ENCODE peak calls at places on chromosomes 12 and 14, in four cellular contexts. Q is Panc1; U is tibial nerve; J is CD8-positive, alpha-beta memory T cell. W is an unnamed sample.

GRCh38 chr14:72451081-72451972 is 442.6 kb downstream of the DPF3 start:
- DNase-seq in U (no peak), Q (no peak), J (peak; percentile 29), W (peak; percentile 42)

GRCh38 chr12:66944365-66944764 is 265.5 kb upstream of the GRIP1 start:
- DNase-seq in U (no peak), J (no peak), Q (no peak), W (no peak)

GRCh38 chr12:13749380-13749779 is 232.0 kb downstream of the GRIN2B start:
- DNase-seq in Q (no peak), U (no peak), J (no peak), W (no peak)

GRCh38 chr14:24634158-24634557 is at the start of gene GZMB:
- DNase-seq in J (peak; percentile 63), U (no peak), Q (no peak), W (no peak)

GRCh38 chr14:61569783-61570182 is 125.5 kb upstream of the HIF1A start:
- DNase-seq in J (no peak), U (peak; percentile 47), Q (no peak), W (peak; percentile 91)

GRCh38 chr12:103848132-103848531 is 7.1 kb upstream of the NT5DC3 start:
- DNase-seq in U (no peak), J (no peak), Q (no peak), W (no peak)

GRCh38 chr14:40280652-40281051 is 848.4 kb upstream of the FBXO33 start:
- DNase-seq in J (no peak), U (no peak), Q (no peak), W (no peak)

GRCh38 chr12:84362552-84362897 is 550.1 kb downstream of the SLC6A15 start:
- DNase-seq in J (no peak), U (no peak), Q (no peak), W (no peak)

GRCh38 chr12:109510196-109510595 is 32.8 kb downstream of the UBE3B start:
- DNase-seq in U (no peak), Q (no peak), J (no peak), W (no peak)

GRCh38 chr14:93231129-93231979 is 24.3 kb downstream of the UBR7 start:
- DNase-seq in U (no peak), J (no peak), Q (no peak), W (no peak)

GRCh38 chr14:23171251-23171975 is 12.0 kb downstream of the SLC7A8 start:
- DNase-seq in Q (no peak), J (no peak), U (no peak), W (no peak)

GRCh38 chr14:75570797-75571196 is 7.6 kb upstream of the FLVCR2 start:
- DNase-seq in Q (no peak), J (no peak), U (no peak), W (no peak)

GRCh38 chr14:53715390-53715730 is 241.3 kb downstream of the BMP4 start:
- DNase-seq in J (no peak), Q (no peak), U (no peak), W (peak; percentile 65)

GRCh38 chr12:109963743-109964429 is 32.3 kb downstream of the GIT2 start:
- DNase-seq in Q (no peak), U (no peak), J (no peak), W (no peak)

GRCh38 chr12:105352940-105353635 is 22.6 kb downstream of the C12orf75 start:
- DNase-seq in J (no peak), U (no peak), Q (no peak), W (no peak)

GRCh38 chr12:44317651-44318126 is 481.8 kb downstream of the TMEM117 start:
- DNase-seq in U (no peak), Q (peak; percentile 28), J (no peak), W (no peak)

GRCh38 chr12:102592134-102592533 is 111.8 kb upstream of the IGF1 start:
- DNase-seq in U (no peak), Q (no peak), J (no peak), W (no peak)

GRCh38 chr12:3075315-3075714 is 1.9 kb upstream of the TSPAN9 start:
- DNase-seq in J (no peak), U (no peak), Q (no peak), W (no peak)

GRCh38 chr14:100737526-100737925 is 10.8 kb downstream of the DLK1 start:
- DNase-seq in U (no peak), J (no peak), Q (no peak), W (no peak)

GRCh38 chr14:103695331-103696026 is 19.8 kb downstream of the XRCC3 start:
- DNase-seq in J (no peak), Q (no peak), U (no peak), W (no peak)

GRCh38 chr12:106428379-106428778 is 70.8 kb downstream of the POLR3B start:
- DNase-seq in J (no peak), Q (no peak), U (peak; percentile 17), W (no peak)

GRCh38 chr14:81303258-81303935 is 82.6 kb upstream of the GTF2A1 start:
- DNase-seq in Q (no peak), U (no peak), J (no peak), W (peak; percentile 41)

DNA sequence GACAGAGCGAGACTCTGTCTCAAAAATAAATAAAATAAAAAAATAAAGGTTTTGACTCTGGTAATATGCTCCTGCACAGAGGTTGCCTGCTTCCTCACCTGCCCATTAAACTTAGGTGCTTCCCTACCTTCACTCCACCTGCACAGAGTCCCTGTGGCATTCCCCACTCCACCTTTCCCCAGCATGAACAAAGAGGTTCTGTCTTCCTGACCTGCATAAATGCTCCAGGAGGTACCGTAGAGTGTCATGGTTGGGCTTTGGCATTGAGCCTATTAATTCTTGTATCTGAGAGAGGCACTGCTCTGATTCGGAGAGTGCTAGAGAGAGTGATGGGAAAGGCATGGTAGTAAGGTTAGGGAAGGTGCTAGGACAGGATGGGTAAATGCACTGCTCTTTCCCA is 6.3 kb downstream of the ARHGAP9 start:
- DNase-seq in Q (no peak), U (no peak), J (no peak), W (no peak)
- H3K27me3 ChIP-seq in Q (peaks cover 2% of the 10 kb centered on the region), U (peaks cover 3% of the 10 kb centered on the region), J (no peaks in the 10 kb centered on the region), W (peaks cover 68% of the 10 kb centered on the region)

DNA sequence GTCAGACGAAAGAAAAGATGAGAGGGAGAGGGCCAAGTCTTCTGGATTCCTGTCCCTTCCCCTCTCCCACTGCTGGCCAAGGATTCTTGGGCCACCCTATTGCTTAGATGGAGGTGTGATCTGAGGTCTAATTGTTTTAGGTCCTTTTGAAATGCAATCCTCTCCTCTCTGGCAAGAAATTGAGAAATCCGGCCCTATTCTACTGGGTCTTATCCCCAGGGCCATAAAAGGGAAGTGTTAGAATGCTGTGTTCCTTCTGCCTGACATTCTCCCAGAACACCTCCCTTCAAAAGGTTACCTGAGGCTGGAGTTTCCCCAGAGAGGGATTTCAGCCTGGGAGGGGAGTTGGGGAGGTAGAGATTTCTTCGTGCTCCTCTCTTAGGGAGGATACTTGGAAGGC is 4.4 kb downstream of the WNT5B start:
- DNase-seq in J (no peak), Q (no peak), U (no peak), W (no peak)
- H3K27me3 ChIP-seq in J (peaks cover 23% of the 10 kb centered on the region), Q (no peaks in the 10 kb centered on the region), U (no peaks in the 10 kb centered on the region), W (peaks cover 19% of the 10 kb centered on the region)

GRCh38 chr12:53195516-53196420 is 11.3 kb downstream of the ITGB7 start:
- DNase-seq in U (no peak), J (no peak), Q (no peak), W (no peak)

GRCh38 chr12:53196486-53196885 is 10.6 kb downstream of the ITGB7 start:
- DNase-seq in Q (no peak), U (no peak), J (no peak), W (no peak)

GRCh38 chr12:53193040-53193439 is 12.3 kb upstream of the CSAD start:
- DNase-seq in U (no peak), J (no peak), Q (no peak), W (no peak)

GRCh38 chr12:53193953-53194716 is 12.9 kb downstream of the ITGB7 start:
- DNase-seq in Q (no peak), U (no peak), J (no peak), W (no peak)

DNA sequence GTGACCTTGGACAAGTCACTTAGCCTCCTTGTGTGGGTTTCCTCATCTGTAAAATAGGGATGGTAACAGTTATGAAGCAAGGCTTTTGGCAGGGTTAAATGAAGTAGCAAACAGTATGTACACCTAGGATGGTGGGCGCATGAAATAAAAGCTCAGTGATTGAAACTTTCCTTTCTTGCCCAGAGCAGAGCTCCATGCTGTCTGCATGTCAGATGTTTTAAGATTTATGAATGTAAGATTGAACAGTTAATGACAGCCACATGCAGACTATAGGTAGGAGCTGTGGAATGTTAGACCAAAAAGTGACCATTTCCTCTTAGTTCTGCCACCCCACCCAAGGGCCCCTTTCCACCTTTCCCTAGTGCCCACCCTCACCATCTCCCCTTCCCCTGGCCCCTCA is 12.1 kb downstream of the ITGB7 start:
- DNase-seq in U (no peak), Q (no peak), J (no peak), W (no peak)
- H3K27me3 ChIP-seq in U (no peaks in the 10 kb centered on the region), Q (no peaks in the 10 kb centered on the region), J (no peaks in the 10 kb centered on the region), W (peaks cover 3% of the 10 kb centered on the region)

GRCh38 chr12:49545815-49546214 is 7.0 kb downstream of the KCNH3 start:
- DNase-seq in J (no peak), U (no peak), Q (no peak), W (no peak)
- H3K27me3 ChIP-seq in J (peaks cover 9% of the 10 kb centered on the region), U (no peaks in the 10 kb centered on the region), Q (no peaks in the 10 kb centered on the region), W (peaks cover 73% of the 10 kb centered on the region)

DNA sequence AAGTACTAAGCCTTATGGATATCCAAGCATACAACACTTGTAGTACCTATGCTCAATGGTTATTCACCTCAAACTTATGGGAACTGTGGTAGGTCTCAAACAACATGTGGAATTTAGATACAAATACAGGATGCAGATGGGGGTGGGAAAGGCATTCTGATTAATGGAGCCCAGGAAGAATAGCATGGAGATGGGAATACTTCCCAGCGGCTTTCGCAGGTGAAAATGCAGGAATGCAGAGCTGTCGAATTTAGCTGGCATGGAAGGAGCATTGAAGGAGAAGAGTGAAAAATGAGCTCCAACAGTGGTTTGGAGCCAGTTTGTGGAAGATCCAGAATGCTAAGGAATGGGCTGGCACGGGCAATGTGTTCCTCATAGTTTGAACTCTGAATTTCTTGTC is 89.9 kb downstream of the NKX2-1 start:
- DNase-seq in J (no peak), Q (no peak), U (no peak), W (no peak)
- H3K27me3 ChIP-seq in J (no peaks in the 10 kb centered on the region), Q (no peaks in the 10 kb centered on the region), U (no peaks in the 10 kb centered on the region), W (no peaks in the 10 kb centered on the region)

DNA sequence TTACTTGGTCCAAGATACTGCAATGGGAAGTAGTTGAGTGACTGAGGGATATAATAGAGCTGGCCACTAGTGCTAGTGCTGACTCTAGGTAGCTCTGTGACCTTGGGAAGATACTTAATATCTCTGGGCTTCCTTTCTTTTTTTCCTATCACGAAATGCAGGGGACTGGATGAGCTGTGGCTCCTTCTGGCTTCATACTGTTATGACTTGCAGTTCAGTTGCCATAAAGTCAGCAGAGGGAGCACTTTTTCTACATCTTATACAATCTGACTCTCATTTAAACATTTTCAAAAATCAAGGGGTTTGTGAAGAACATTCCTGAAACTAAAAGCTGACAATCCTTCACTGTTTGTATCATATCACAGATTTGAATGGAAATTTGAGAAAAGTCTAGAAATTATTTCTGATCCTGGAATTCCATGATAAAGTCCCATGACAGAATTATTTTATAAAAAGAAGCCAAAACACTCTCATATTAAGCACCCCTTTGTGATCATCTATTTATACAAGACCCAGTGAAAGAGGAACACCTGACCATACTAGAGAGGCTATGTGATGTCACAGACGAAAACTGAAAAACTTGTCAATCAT is 5.4 kb downstream of the BHLHE41 start:
- DNase-seq in Q (no peak), J (no peak), U (peak; percentile 54), W (no peak)
- H3K27me3 ChIP-seq in Q (no peaks in the 10 kb centered on the region), J (peaks cover 28% of the 10 kb centered on the region), U (no peaks in the 10 kb centered on the region), W (no peaks in the 10 kb centered on the region)

GRCh38 chr14:20866194-20866593 is 25.0 kb upstream of the RNASE3 start:
- DNase-seq in U (no peak), Q (no peak), J (no peak), W (no peak)

DNA sequence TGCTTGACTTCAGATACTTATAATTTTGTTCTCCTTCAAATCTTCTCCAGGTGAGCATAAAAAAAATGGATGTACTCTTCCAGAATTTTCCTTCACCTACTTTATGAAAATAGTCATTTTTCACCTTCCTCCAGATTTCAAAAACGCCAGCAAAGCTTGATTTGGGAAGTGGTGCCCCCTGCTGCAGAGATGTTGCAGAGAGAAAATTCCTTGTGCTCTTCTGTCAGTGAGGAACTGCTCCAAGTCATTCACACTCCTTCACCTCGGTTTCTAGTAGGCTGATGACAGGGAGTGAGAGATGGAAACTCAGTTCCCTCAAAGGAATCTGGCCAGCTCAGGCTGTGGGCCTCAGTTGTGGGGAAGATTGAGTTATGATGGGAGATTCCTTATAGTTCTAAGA is 24.2 kb upstream of the RNASE3 start:
- DNase-seq in U (no peak), J (no peak), Q (no peak), W (no peak)
- H3K27me3 ChIP-seq in U (no peaks in the 10 kb centered on the region), J (no peaks in the 10 kb centered on the region), Q (peaks cover 5% of the 10 kb centered on the region), W (no peaks in the 10 kb centered on the region)